ENCODE peak calls at places on chromosomes 3 and 15, in ten cellular contexts. F is lower lobe of right lung; Y is hepatocyte; B is effector memory CD4-positive, alpha-beta T cell; G is PC-3; A is cardiac muscle cell; U is endothelial cell of umbilical vein; X is left ventricle myocardium inferior; O is psoas muscle; J is gastrocnemius medialis. Z is an unnamed sample.

GRCh38 chr15:42603978-42604377 is 28.6 kb downstream of the STARD9 start:
- DNase-seq in F (no peak), B (no peak), Y (no peak), U (no peak), J (no peak), A (no peak), G (no peak), O (no peak), X (no peak), Z (no peak)

GRCh38 chr3:183490653-183491052 is 62.2 kb upstream of the MCF2L2 start:
- DNase-seq in U (peak; percentile 28), X (no peak), G (peak; percentile 94), A (no peak), B (no peak), O (no peak), J (no peak), F (no peak), Y (peak; percentile 71), Z (no peak)

GRCh38 chr3:122947621-122948202 is 79.9 kb downstream of the SEMA5B start:
- DNase-seq in X (no peak), A (peak; percentile 78), J (no peak), O (no peak), G (peak; percentile 51), B (no peak), Y (no peak), U (peak; percentile 24), F (no peak), Z (no peak)

GRCh38 chr3:125110876-125111480 is 55.2 kb upstream of the HEG1 start:
- DNase-seq in A (no peak), Y (no peak), B (no peak), X (no peak), G (no peak), F (no peak), O (no peak), J (no peak), U (no peak), Z (no peak)

GRCh38 chr3:4983739-4984510 is 4.7 kb downstream of the BHLHE40 start:
- DNase-seq in X (no peak), F (no peak), O (peak; percentile 61), A (peak; percentile 66), B (peak; percentile 75), U (peak; percentile 76), G (peak; percentile 87), J (peak; percentile 73), Y (peak; percentile 74), Z (peak; percentile 25)

GRCh38 chr3:48407542-48408099 is 22.3 kb downstream of the PLXNB1 start:
- DNase-seq in Y (no peak), F (no peak), A (no peak), U (no peak), O (no peak), B (no peak), X (no peak), J (peak; percentile 6), G (no peak), Z (no peak)

GRCh38 chr3:184388936-184389230 is 9.0 kb downstream of the CHRD start:
- DNase-seq in U (no peak), Y (no peak), A (no peak), O (no peak), F (no peak), G (no peak), J (no peak), B (no peak), X (no peak), Z (no peak)

GRCh38 chr3:138950006-138950644 is 3.1 kb downstream of the FOXL2NB start:
- DNase-seq in Y (peak; percentile 54), A (peak; percentile 59), G (no peak), J (no peak), O (no peak), B (no peak), U (no peak), X (no peak), F (no peak), Z (peak; percentile 77)

GRCh38 chr3:124800511-124801374 is 70.5 kb downstream of the UMPS start:
- DNase-seq in B (no peak), U (peak; percentile 76), X (peak; percentile 72), G (no peak), O (peak; percentile 25), J (peak; percentile 42), Y (peak; percentile 59), A (peak; percentile 90), F (no peak), Z (no peak)

GRCh38 chr3:59212128-59212764 is 162.4 kb upstream of the CFAP20DC start:
- DNase-seq in U (peak; percentile 44), G (peak; percentile 86), J (no peak), X (no peak), A (peak; percentile 61), O (no peak), Y (peak; percentile 67), F (no peak), B (no peak), Z (peak; percentile 62)

GRCh38 chr15:57236561-57237281 is 139.6 kb upstream of the CGNL1 start:
- DNase-seq in A (no peak), F (no peak), X (no peak), O (no peak), J (no peak), Y (no peak), G (no peak), B (no peak), U (no peak), Z (peak; percentile 34)

GRCh38 chr3:123419850-123420292 is 29.0 kb downstream of the ADCY5 start:
- DNase-seq in A (no peak), G (no peak), X (peak; percentile 77), O (no peak), U (no peak), J (no peak), Y (no peak), F (no peak), B (no peak), Z (no peak)

GRCh38 chr3:107756649-107757048 is 233.9 kb downstream of the BBX start:
- DNase-seq in Y (no peak), O (no peak), U (no peak), J (no peak), X (no peak), F (no peak), G (no peak), B (no peak), A (no peak), Z (no peak)

GRCh38 chr3:140091143-140091542 is 156.2 kb downstream of the CLSTN2 start:
- DNase-seq in X (no peak), B (no peak), O (no peak), F (no peak), U (no peak), A (peak; percentile 1), G (no peak), Y (peak; percentile 11), J (peak; percentile 11), Z (no peak)

GRCh38 chr3:149585401-149585726 is 72.5 kb downstream of the WWTR1 start:
- DNase-seq in U (no peak), Y (no peak), B (no peak), G (no peak), A (no peak), O (no peak), J (no peak), F (no peak), X (no peak), Z (no peak)
- H3K4me1 ChIP-seq in U (peaks cover 90% of the 10 kb centered on the region), Y (peaks cover 13% of the 10 kb centered on the region), B (no peaks in the 10 kb centered on the region), G (peaks cover 91% of the 10 kb centered on the region), A (peaks cover 42% of the 10 kb centered on the region), O (peaks cover 67% of the 10 kb centered on the region), J (peaks cover 58% of the 10 kb centered on the region), F (peaks cover 53% of the 10 kb centered on the region), X (peaks cover 90% of the 10 kb centered on the region), Z (peaks cover 37% of the 10 kb centered on the region)

GRCh38 chr3:170493712-170494182 is 75.1 kb downstream of the CLDN11 start:
- DNase-seq in F (no peak), G (no peak), J (peak; percentile 16), B (no peak), O (no peak), X (no peak), Y (no peak), U (no peak), A (peak; percentile 58), Z (no peak)

GRCh38 chr3:170494766-170495165 is 76.1 kb downstream of the CLDN11 start:
- DNase-seq in U (no peak), O (no peak), J (no peak), G (no peak), F (no peak), A (no peak), Y (no peak), B (no peak), X (no peak), Z (no peak)

GRCh38 chr3:170488802-170489201 is 70.1 kb downstream of the CLDN11 start:
- DNase-seq in F (no peak), U (no peak), O (no peak), B (no peak), G (peak; percentile 71), X (no peak), Y (peak; percentile 50), J (peak; percentile 18), A (peak; percentile 91), Z (no peak)

GRCh38 chr3:170491901-170492300 is 73.2 kb downstream of the CLDN11 start:
- DNase-seq in O (no peak), X (no peak), F (no peak), A (no peak), U (no peak), B (no peak), J (no peak), Y (no peak), G (no peak), Z (no peak)

GRCh38 chr3:170490828-170491560 is 72.3 kb downstream of the CLDN11 start:
- DNase-seq in A (no peak), O (no peak), F (no peak), G (no peak), J (no peak), B (no peak), U (no peak), X (no peak), Y (no peak), Z (no peak)
- H3K27ac ChIP-seq in A (no peak overlapping the region), O (no peak overlapping the region), F (no peak overlapping the region), G (no peak overlapping the region), J (no peak overlapping the region), B (no peak overlapping the region), U (no peak overlapping the region), X (no peak overlapping the region), Y (no peak overlapping the region), Z (no peak overlapping the region)

DNA sequence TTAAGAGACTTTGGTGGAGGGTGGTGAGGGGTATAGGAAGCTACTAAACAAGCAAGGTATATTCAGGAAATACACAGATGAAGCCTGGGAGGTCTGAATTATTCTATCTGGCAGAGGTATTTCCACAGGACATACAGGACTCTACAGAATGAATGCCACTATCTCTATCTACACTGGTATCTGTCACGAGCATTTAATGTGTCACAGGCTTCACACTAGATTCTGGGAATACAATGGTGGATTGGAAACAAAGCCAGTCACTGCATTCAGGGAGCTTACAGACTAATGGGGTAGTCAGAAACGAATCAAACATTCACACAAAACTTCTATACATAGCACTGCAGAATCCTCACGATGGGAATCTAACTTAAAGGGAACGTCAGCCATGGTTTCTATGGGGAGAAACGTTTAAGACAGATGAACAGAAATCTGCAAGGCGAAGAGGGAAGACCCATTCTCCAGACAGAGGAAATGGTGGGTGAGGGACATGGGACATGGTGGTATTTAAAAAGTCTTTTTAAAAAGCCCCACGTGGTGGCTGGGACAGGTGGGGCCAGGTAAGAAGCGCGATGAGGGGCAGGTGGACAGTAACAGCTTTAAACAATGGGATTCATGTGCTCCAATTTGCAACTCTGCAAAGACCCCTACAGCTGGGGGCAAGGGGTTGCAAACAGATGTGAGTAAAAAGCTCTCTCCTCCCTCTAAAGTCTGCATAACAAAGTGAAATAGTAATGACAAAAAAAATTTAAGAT is 16.5 kb downstream of the LRIG1 start:
- DNase-seq in O (no peak), B (no peak), A (no peak), F (no peak), Y (no peak), U (no peak), J (no peak), X (no peak), G (no peak), Z (peak; percentile 46)
- H3K4me1 ChIP-seq in O (peaks cover 92% of the 10 kb centered on the region), B (peaks cover 46% of the 10 kb centered on the region), A (peaks cover 54% of the 10 kb centered on the region), F (peaks cover 91% of the 10 kb centered on the region), Y (peaks cover 29% of the 10 kb centered on the region), U (peaks cover 38% of the 10 kb centered on the region), J (peaks cover 88% of the 10 kb centered on the region), X (peaks cover 90% of the 10 kb centered on the region), G (no peaks in the 10 kb centered on the region), Z (peaks cover 91% of the 10 kb centered on the region)

GRCh38 chr15:89121414-89121813 is 33.2 kb downstream of the ABHD2 start:
- DNase-seq in Y (peak; percentile 77), U (no peak), J (no peak), G (peak; percentile 71), X (no peak), A (no peak), O (no peak), F (no peak), B (no peak), Z (no peak)
- H3K27ac ChIP-seq in Y (peak overlapping the region; percentile 92), U (no peak overlapping the region), J (peak overlapping the region; percentile 14), G (peak overlapping the region; percentile 99), X (peak overlapping the region; percentile 95), A (no peak overlapping the region), O (peak overlapping the region; percentile 23), F (peak overlapping the region; percentile 79), B (no peak overlapping the region), Z (no peak overlapping the region)